ENCODE peak calls at places on chromosomes 1 and 21, in seven cellular contexts. One of them, this sample, is unnamed.

GRCh38 chr1:171438441-171438840 is 46.9 kb upstream of the PRRC2C start:
- DNase-seq in H54: peak
- DNase-seq in activated T-helper 9 cell treated with anti-CD3 and anti-CD28 coated beads, Interleukin-2, amount 50 U/mL, for 16 hours: no peak
- DNase-seq in pulmonary artery endothelial cell: peak
- DNase-seq in heart right ventricle: peak
- DNase-seq in MM.1S: no peak
- DNase-seq in heart left ventricle: peak
- DNase-seq in this sample: no peak

GRCh38 chr1:161193561-161194235 is 5.2 kb downstream of the ADAMTS4 start:
- DNase-seq in heart left ventricle: peak
- DNase-seq in MM.1S: no peak
- DNase-seq in heart right ventricle: no peak
- DNase-seq in activated T-helper 9 cell treated with anti-CD3 and anti-CD28 coated beads, Interleukin-2, amount 50 U/mL, for 16 hours: no peak
- DNase-seq in H54: no peak
- DNase-seq in pulmonary artery endothelial cell: no peak
- DNase-seq in this sample: no peak

GRCh38 chr1:76998582-76999189 is 131.4 kb downstream of the ST6GALNAC5 start:
- DNase-seq in activated T-helper 9 cell treated with anti-CD3 and anti-CD28 coated beads, Interleukin-2, amount 50 U/mL, for 16 hours: no peak
- DNase-seq in MM.1S: no peak
- DNase-seq in heart left ventricle: no peak
- DNase-seq in H54: peak
- DNase-seq in pulmonary artery endothelial cell: no peak
- DNase-seq in heart right ventricle: no peak
- DNase-seq in this sample: no peak

GRCh38 chr1:16158993-16159831 is 3.3 kb upstream of the EPHA2 start:
- DNase-seq in MM.1S: no peak
- DNase-seq in H54: peak
- DNase-seq in heart right ventricle: no peak
- DNase-seq in pulmonary artery endothelial cell: no peak
- DNase-seq in heart left ventricle: no peak
- DNase-seq in activated T-helper 9 cell treated with anti-CD3 and anti-CD28 coated beads, Interleukin-2, amount 50 U/mL, for 16 hours: no peak
- DNase-seq in this sample: no peak

GRCh38 chr1:182570611-182570970 is 18.5 kb downstream of the RNASEL start:
- DNase-seq in MM.1S: no peak
- DNase-seq in H54: no peak
- DNase-seq in heart left ventricle: no peak
- DNase-seq in pulmonary artery endothelial cell: no peak
- DNase-seq in activated T-helper 9 cell treated with anti-CD3 and anti-CD28 coated beads, Interleukin-2, amount 50 U/mL, for 16 hours: no peak
- DNase-seq in heart right ventricle: no peak
- DNase-seq in this sample: no peak

GRCh38 chr1:62744594-62745577 is 39.0 kb upstream of the ATG4C start:
- DNase-seq in H54: no peak
- DNase-seq in heart left ventricle: no peak
- DNase-seq in heart right ventricle: no peak
- DNase-seq in MM.1S: no peak
- DNase-seq in activated T-helper 9 cell treated with anti-CD3 and anti-CD28 coated beads, Interleukin-2, amount 50 U/mL, for 16 hours: no peak
- DNase-seq in pulmonary artery endothelial cell: no peak
- DNase-seq in this sample: no peak

GRCh38 chr1:25590096-25590824 is 26.3 kb upstream of the MAN1C1 start:
- DNase-seq in pulmonary artery endothelial cell: no peak
- DNase-seq in activated T-helper 9 cell treated with anti-CD3 and anti-CD28 coated beads, Interleukin-2, amount 50 U/mL, for 16 hours: no peak
- DNase-seq in MM.1S: no peak
- DNase-seq in heart right ventricle: peak
- DNase-seq in H54: no peak
- DNase-seq in heart left ventricle: no peak
- DNase-seq in this sample: no peak

GRCh38 chr21:22536511-22536910 is 1538.3 kb downstream of the NCAM2 start:
- DNase-seq in H54: peak
- DNase-seq in heart right ventricle: no peak
- DNase-seq in pulmonary artery endothelial cell: no peak
- DNase-seq in heart left ventricle: no peak
- DNase-seq in MM.1S: no peak
- DNase-seq in activated T-helper 9 cell treated with anti-CD3 and anti-CD28 coated beads, Interleukin-2, amount 50 U/mL, for 16 hours: no peak
- DNase-seq in this sample: no peak

GRCh38 chr1:155050560-155051341 is at the start of gene ADAM15:
- DNase-seq in activated T-helper 9 cell treated with anti-CD3 and anti-CD28 coated beads, Interleukin-2, amount 50 U/mL, for 16 hours: peak
- DNase-seq in MM.1S: peak
- DNase-seq in heart left ventricle: peak
- DNase-seq in pulmonary artery endothelial cell: no peak
- DNase-seq in heart right ventricle: peak
- DNase-seq in H54: peak
- DNase-seq in this sample: peak

GRCh38 chr1:225508538-225509375 is 80.9 kb upstream of the LBR start:
- DNase-seq in heart left ventricle: no peak
- DNase-seq in MM.1S: no peak
- DNase-seq in activated T-helper 9 cell treated with anti-CD3 and anti-CD28 coated beads, Interleukin-2, amount 50 U/mL, for 16 hours: no peak
- DNase-seq in heart right ventricle: no peak
- DNase-seq in H54: peak
- DNase-seq in pulmonary artery endothelial cell: peak
- DNase-seq in this sample: no peak

GRCh38 chr1:179591592-179592580 is at the start of gene TDRD5:
- DNase-seq in H54: no peak
- DNase-seq in pulmonary artery endothelial cell: no peak
- DNase-seq in MM.1S: no peak
- DNase-seq in activated T-helper 9 cell treated with anti-CD3 and anti-CD28 coated beads, Interleukin-2, amount 50 U/mL, for 16 hours: no peak
- DNase-seq in heart left ventricle: peak
- DNase-seq in heart right ventricle: no peak
- DNase-seq in this sample: no peak

GRCh38 chr1:65343286-65343685 is 33.9 kb downstream of the DNAJC6 start:
- DNase-seq in pulmonary artery endothelial cell: no peak
- DNase-seq in H54: no peak
- DNase-seq in activated T-helper 9 cell treated with anti-CD3 and anti-CD28 coated beads, Interleukin-2, amount 50 U/mL, for 16 hours: no peak
- DNase-seq in heart left ventricle: no peak
- DNase-seq in MM.1S: no peak
- DNase-seq in heart right ventricle: no peak
- DNase-seq in this sample: no peak

GRCh38 chr1:7856345-7856744 is 3.5 kb upstream of the UTS2 start:
- DNase-seq in pulmonary artery endothelial cell: no peak
- DNase-seq in heart left ventricle: no peak
- DNase-seq in H54: no peak
- DNase-seq in heart right ventricle: no peak
- DNase-seq in MM.1S: no peak
- DNase-seq in activated T-helper 9 cell treated with anti-CD3 and anti-CD28 coated beads, Interleukin-2, amount 50 U/mL, for 16 hours: no peak
- DNase-seq in this sample: no peak

GRCh38 chr1:162276493-162276892 is 100.2 kb downstream of the SPATA46 start:
- DNase-seq in pulmonary artery endothelial cell: no peak
- DNase-seq in MM.1S: peak
- DNase-seq in activated T-helper 9 cell treated with anti-CD3 and anti-CD28 coated beads, Interleukin-2, amount 50 U/mL, for 16 hours: no peak
- DNase-seq in heart right ventricle: no peak
- DNase-seq in heart left ventricle: no peak
- DNase-seq in H54: no peak
- DNase-seq in this sample: no peak

GRCh38 chr1:2459757-2460156 is 16.3 kb upstream of the PLCH2 start:
- DNase-seq in pulmonary artery endothelial cell: no peak
- DNase-seq in activated T-helper 9 cell treated with anti-CD3 and anti-CD28 coated beads, Interleukin-2, amount 50 U/mL, for 16 hours: no peak
- DNase-seq in H54: no peak
- DNase-seq in heart left ventricle: no peak
- DNase-seq in MM.1S: no peak
- DNase-seq in heart right ventricle: peak
- DNase-seq in this sample: no peak

GRCh38 chr1:174068000-174068399 is 45.8 kb upstream of the RC3H1 start:
- DNase-seq in H54: no peak
- DNase-seq in heart left ventricle: no peak
- DNase-seq in pulmonary artery endothelial cell: no peak
- DNase-seq in heart right ventricle: no peak
- DNase-seq in activated T-helper 9 cell treated with anti-CD3 and anti-CD28 coated beads, Interleukin-2, amount 50 U/mL, for 16 hours: no peak
- DNase-seq in MM.1S: peak
- DNase-seq in this sample: no peak

GRCh38 chr1:215005078-215005477 is 77.5 kb upstream of the KCNK2 start:
- DNase-seq in MM.1S: no peak
- DNase-seq in activated T-helper 9 cell treated with anti-CD3 and anti-CD28 coated beads, Interleukin-2, amount 50 U/mL, for 16 hours: no peak
- DNase-seq in H54: no peak
- DNase-seq in heart right ventricle: no peak
- DNase-seq in heart left ventricle: no peak
- DNase-seq in pulmonary artery endothelial cell: no peak
- DNase-seq in this sample: no peak

GRCh38 chr21:46393941-46394818 is 64.5 kb upstream of the DIP2A start:
- DNase-seq in MM.1S: no peak
- DNase-seq in pulmonary artery endothelial cell: no peak
- DNase-seq in H54: no peak
- DNase-seq in heart right ventricle: no peak
- DNase-seq in activated T-helper 9 cell treated with anti-CD3 and anti-CD28 coated beads, Interleukin-2, amount 50 U/mL, for 16 hours: no peak
- DNase-seq in heart left ventricle: peak
- DNase-seq in this sample: no peak

GRCh38 chr1:29312469-29313466 is 76.4 kb downstream of the PTPRU start:
- DNase-seq in pulmonary artery endothelial cell: no peak
- DNase-seq in MM.1S: no peak
- DNase-seq in H54: no peak
- DNase-seq in heart right ventricle: no peak
- DNase-seq in activated T-helper 9 cell treated with anti-CD3 and anti-CD28 coated beads, Interleukin-2, amount 50 U/mL, for 16 hours: no peak
- DNase-seq in heart left ventricle: peak
- DNase-seq in this sample: no peak

GRCh38 chr1:33712176-33712575 is 151.7 kb upstream of the HMGB4 start:
- DNase-seq in heart right ventricle: no peak
- DNase-seq in MM.1S: no peak
- DNase-seq in pulmonary artery endothelial cell: no peak
- DNase-seq in heart left ventricle: no peak
- DNase-seq in H54: no peak
- DNase-seq in activated T-helper 9 cell treated with anti-CD3 and anti-CD28 coated beads, Interleukin-2, amount 50 U/mL, for 16 hours: no peak
- DNase-seq in this sample: no peak

GRCh38 chr1:18645172-18646090 is 14.8 kb downstream of the PAX7 start:
- DNase-seq in heart left ventricle: no peak
- DNase-seq in pulmonary artery endothelial cell: no peak
- DNase-seq in H54: no peak
- DNase-seq in activated T-helper 9 cell treated with anti-CD3 and anti-CD28 coated beads, Interleukin-2, amount 50 U/mL, for 16 hours: no peak
- DNase-seq in heart right ventricle: no peak
- DNase-seq in MM.1S: no peak
- DNase-seq in this sample: no peak